ENCODE peak calls at places on chromosomes 11 and 22, in six cellular contexts. C is vagina; F is naive thymus-derived CD4-positive, alpha-beta T cell; I is pancreas; A is Peyer's patch; H is lung. Z is an unnamed sample.

GRCh38 chr22:30310881-30311771 is 15.6 kb downstream of the TBC1D10A start:
- DNase-seq in H (peak; percentile 73), C (no peak), A (peak; percentile 68), I (peak; percentile 84), F (no peak), Z (peak; percentile 89)

GRCh38 chr11:10606536-10607208 is 38.2 kb upstream of the LYVE1 start:
- DNase-seq in F (no peak), H (peak; percentile 30), C (no peak), A (no peak), I (no peak), Z (no peak)

GRCh38 chr11:17564687-17565042 is 17.6 kb downstream of the OTOG start:
- DNase-seq in H (no peak), A (no peak), I (no peak), C (no peak), F (no peak), Z (no peak)

GRCh38 chr22:19625331-19626041 is 88.8 kb upstream of the SEPTIN5 start:
- DNase-seq in H (no peak), C (no peak), I (no peak), A (peak; percentile 41), F (no peak), Z (no peak)

GRCh38 chr11:93986716-93987115 is 34.4 kb upstream of the HEPHL1 start:
- DNase-seq in H (no peak), A (no peak), C (no peak), I (peak; percentile 69), F (no peak), Z (no peak)

GRCh38 chr11:72747456-72747855 is 4.8 kb downstream of the ARAP1 start:
- DNase-seq in I (no peak), C (no peak), H (no peak), F (no peak), A (no peak), Z (peak; percentile 34)

GRCh38 chr22:47472636-47473035 is 710.2 kb downstream of the TBC1D22A start:
- DNase-seq in C (no peak), F (no peak), H (no peak), A (no peak), I (no peak), Z (no peak)

GRCh38 chr11:74577624-74578396 is 14.6 kb upstream of the POLD3 start:
- DNase-seq in A (no peak), F (no peak), H (no peak), I (peak; percentile 43), C (no peak), Z (no peak)

GRCh38 chr22:19707347-19708322 is 6.7 kb upstream of the SEPTIN5 start:
- DNase-seq in F (no peak), A (no peak), H (no peak), C (no peak), I (no peak), Z (no peak)

GRCh38 chr11:469684-470667 is 19.9 kb downstream of the PTDSS2 start:
- DNase-seq in H (peak; percentile 75), F (no peak), A (peak; percentile 68), I (peak; percentile 50), C (no peak), Z (peak; percentile 63)

GRCh38 chr22:46064236-46064965 is 85.9 kb upstream of the PPARA start:
- DNase-seq in C (no peak), I (peak; percentile 45), F (no peak), A (peak; percentile 45), H (no peak), Z (peak; percentile 71)

GRCh38 chr11:60788401-60789110 is 3.4 kb downstream of the MS4A10 start:
- DNase-seq in H (no peak), C (no peak), A (no peak), F (no peak), I (no peak), Z (peak; percentile 72)

GRCh38 chr11:132858203-132858602 is 674.1 kb downstream of the OPCML start:
- DNase-seq in H (no peak), C (no peak), I (no peak), F (no peak), A (no peak), Z (no peak)

GRCh38 chr11:71556018-71556417 is 7.8 kb downstream of the KRTAP5-9 start:
- DNase-seq in F (no peak), A (no peak), H (no peak), C (no peak), I (no peak), Z (no peak)

GRCh38 chr11:72475359-72475758 is 41.0 kb upstream of the CLPB start:
- DNase-seq in F (no peak), I (no peak), H (no peak), C (no peak), A (no peak), Z (no peak)

GRCh38 chr11:78926633-78927347 is 352.1 kb upstream of the NARS2 start:
- DNase-seq in F (no peak), A (no peak), H (no peak), I (no peak), C (no peak), Z (no peak)

GRCh38 chr11:103488021-103488420 is 378.8 kb downstream of the DYNC2H1 start:
- DNase-seq in C (no peak), F (no peak), H (no peak), I (no peak), A (no peak), Z (no peak)

GRCh38 chr11:1036303-1036923 is at the start of gene MUC6:
- DNase-seq in I (peak; percentile 64), H (no peak), F (no peak), C (no peak), A (no peak), Z (peak; percentile 47)

GRCh38 chr11:796565-797299 is 1.3 kb downstream of the SLC25A22 start:
- DNase-seq in I (no peak), C (no peak), H (no peak), F (no peak), A (peak; percentile 67), Z (peak; percentile 71)

GRCh38 chr11:125514336-125515101 is 18.5 kb upstream of the FEZ1 start:
- DNase-seq in A (peak; percentile 62), F (peak; percentile 68), C (no peak), I (no peak), H (no peak), Z (no peak)

GRCh38 chr11:133934599-133935550 is 21.9 kb downstream of the IGSF9B start:
- DNase-seq in F (no peak), I (no peak), C (no peak), H (no peak), A (no peak), Z (peak; percentile 85)

GRCh38 chr11:61686469-61686868 is 6.3 kb downstream of the DAGLA start:
- DNase-seq in F (no peak), I (peak; percentile 7), A (no peak), C (no peak), H (no peak), Z (no peak)

GRCh38 chr22:34324763-34325162 is 404.5 kb upstream of the LARGE1 start:
- DNase-seq in C (no peak), A (no peak), H (no peak), F (no peak), I (no peak), Z (peak; percentile 60)

GRCh38 chr22:36405221-36405631 is 17.5 kb upstream of the MYH9 start:
- DNase-seq in I (no peak), C (no peak), A (no peak), F (peak; percentile 38), H (no peak), Z (no peak)

GRCh38 chr11:76629133-76629852 is 41.3 kb downstream of the LRRC32 start:
- DNase-seq in F (no peak), C (peak; percentile 77), H (peak; percentile 48), A (peak; percentile 71), I (no peak), Z (peak; percentile 63)

GRCh38 chr11:126214446-126215240 is 3.1 kb downstream of the FAM118B start:
- DNase-seq in F (no peak), I (no peak), C (no peak), H (no peak), A (peak; percentile 69), Z (no peak)

GRCh38 chr22:40036591-40037225 is 42.0 kb downstream of the FAM83F start:
- DNase-seq in A (peak; percentile 74), C (no peak), H (peak; percentile 43), F (peak; percentile 48), I (peak; percentile 62), Z (peak; percentile 46)

GRCh38 chr11:8357891-8358566 is 94.4 kb upstream of the LMO1 start:
- DNase-seq in A (peak; percentile 28), I (no peak), C (no peak), H (no peak), F (no peak), Z (no peak)

GRCh38 chr11:5808500-5809121 is at the start of gene OR52N2:
- DNase-seq in A (peak; percentile 88), I (peak; percentile 79), C (no peak), H (peak; percentile 80), F (peak; percentile 70), Z (peak; percentile 82)

GRCh38 chr11:76670475-76671235 is at the start of gene LRRC32:
- DNase-seq in I (peak; percentile 25), C (no peak), F (no peak), A (peak; percentile 66), H (peak; percentile 55), Z (peak; percentile 78)

GRCh38 chr22:22467112-22467511 is 41.4 kb downstream of the ZNF280B start:
- DNase-seq in C (no peak), I (no peak), A (no peak), H (no peak), F (no peak), Z (no peak)
- H3K27me3 ChIP-seq in C (no peaks in the 10 kb centered on the region), I (no peaks in the 10 kb centered on the region), A (no peaks in the 10 kb centered on the region), H (peaks cover 5% of the 10 kb centered on the region), F (peaks cover 11% of the 10 kb centered on the region), Z (no peaks in the 10 kb centered on the region)

GRCh38 chr22:17769716-17770082 is 4.6 kb downstream of the BID start:
- DNase-seq in A (peak; percentile 73), H (no peak), I (no peak), C (no peak), F (no peak), Z (no peak)
- H3K27ac ChIP-seq in A (no peak overlapping the region), H (no peak overlapping the region), I (no peak overlapping the region), C (no peak overlapping the region), F (no peak overlapping the region), Z (no peak overlapping the region)

GRCh38 chr11:111730871-111731591 is 35.2 kb downstream of the PPP2R1B start:
- DNase-seq in F (no peak), H (no peak), I (peak; percentile 63), A (no peak), C (no peak), Z (peak; percentile 78)
- H3K27me3 ChIP-seq in F (no peaks in the 10 kb centered on the region), H (no peaks in the 10 kb centered on the region), I (no peaks in the 10 kb centered on the region), A (no peaks in the 10 kb centered on the region), C (no peaks in the 10 kb centered on the region), Z (no peaks in the 10 kb centered on the region)

GRCh38 chr11:63553759-63554158 is 9.4 kb downstream of the PLAAT2 start:
- DNase-seq in I (no peak), C (no peak), H (no peak), A (peak; percentile 65), F (peak; percentile 59), Z (no peak)
- H3K27ac ChIP-seq in I (no peak overlapping the region), C (no peak overlapping the region), H (no peak overlapping the region), A (peak overlapping the region; percentile 60), F (peak overlapping the region; percentile 54), Z (no peak overlapping the region)

Z was measured in right cardiac atrium.